ENCODE peak calls at places on chromosome 5, in four cellular contexts. P, R, T and G are unnamed samples.

GRCh38 chr5:147223951-147224791 is 10.7 kb upstream of the STK32A start:
- DNase-seq in P (no peak), R (no peak), T (peak; percentile 27), G (peak; percentile 78)

GRCh38 chr5:82735160-82735789 is 341.9 kb downstream of the TMEM167A start:
- DNase-seq in P (no peak), R (no peak), T (no peak), G (no peak)

GRCh38 chr5:2029206-2029605 is 146.5 kb upstream of the IRX4 start:
- DNase-seq in P (no peak), R (no peak), T (no peak), G (no peak)

GRCh38 chr5:53256746-53257145 is 147.2 kb upstream of the MOCS2 start:
- DNase-seq in P (no peak), R (no peak), T (no peak), G (peak; percentile 23)

GRCh38 chr5:163565492-163565891 is 60.1 kb downstream of the MAT2B start:
- DNase-seq in P (no peak), R (no peak), T (no peak), G (peak; percentile 34)

GRCh38 chr5:98679963-98680362 is 93.5 kb upstream of the RGMB start:
- DNase-seq in P (no peak), R (no peak), T (no peak), G (no peak)

GRCh38 chr5:20286512-20286911 is 298.5 kb upstream of the CDH18 start:
- DNase-seq in P (no peak), R (no peak), T (peak; percentile 22), G (peak; percentile 74)

GRCh38 chr5:145237843-145238242 is 597.3 kb downstream of the PRELID2 start:
- DNase-seq in P (no peak), R (no peak), T (no peak), G (peak; percentile 70)

GRCh38 chr5:88140396-88140862 is 128.2 kb downstream of the TMEM161B start:
- DNase-seq in P (no peak), R (no peak), T (peak; percentile 15), G (no peak)

GRCh38 chr5:33229216-33229615 is 211.5 kb upstream of the TARS1 start:
- DNase-seq in P (no peak), R (no peak), T (no peak), G (no peak)

GRCh38 chr5:124453221-124454032 is 293.0 kb downstream of the ZNF608 start:
- DNase-seq in P (no peak), R (no peak), T (no peak), G (peak; percentile 74)

GRCh38 chr5:57754616-57755015 is 272.0 kb upstream of the ACTBL2 start:
- DNase-seq in P (no peak), R (no peak), T (no peak), G (no peak)

GRCh38 chr5:152378730-152379129 is 26.3 kb downstream of the NMUR2 start:
- DNase-seq in P (no peak), R (no peak), T (no peak), G (no peak)

GRCh38 chr5:55222819-55223124 is 4.3 kb downstream of the MCIDAS start:
- DNase-seq in P (no peak), R (no peak), T (no peak), G (no peak)

GRCh38 chr5:75338408-75338807 is 1.4 kb downstream of the HMGCR start:
- DNase-seq in P (no peak), R (no peak), T (no peak), G (no peak)

GRCh38 chr5:133792683-133793082 is 175.7 kb downstream of the C5orf15 start:
- DNase-seq in P (no peak), R (no peak), T (no peak), G (no peak)

GRCh38 chr5:65481635-65482271 is at the start of gene ADAMTS6:
- DNase-seq in P (peak; percentile 55), R (peak; percentile 36), T (peak; percentile 47), G (peak; percentile 99)

GRCh38 chr5:78569441-78569840 is 79.1 kb downstream of the LHFPL2 start:
- DNase-seq in P (no peak), R (no peak), T (no peak), G (peak; percentile 80)

GRCh38 chr5:55438931-55439477 is 95.8 kb downstream of the PLPP1 start:
- DNase-seq in P (no peak), R (no peak), T (no peak), G (peak; percentile 68)

GRCh38 chr5:80793354-80793753 is 138.6 kb upstream of the DHFR start:
- DNase-seq in P (no peak), R (no peak), T (no peak), G (no peak)

GRCh38 chr5:171827162-171827561 is 41.5 kb downstream of the SMIM23 start:
- DNase-seq in P (no peak), R (no peak), T (no peak), G (no peak)